ENCODE peak calls at places on chromosomes 13 and 19, in seven cellular contexts. C is HCT116, V is GM12878, S is H1, X is K562, E is endothelial cell of umbilical vein, P is SK-N-SH. F is an unnamed sample.

GRCh38 chr19:1757468-1758230 is 4.3 kb downstream of the ONECUT3 start:
- DNase-seq in C (no peak), V (no peak), S (no peak), X (no peak), E (no peak), P (no peak), F (no peak)

GRCh38 chr19:32647361-32647760 is 27.6 kb downstream of the ANKRD27 start:
- DNase-seq in C (no peak), V (no peak), S (no peak), X (no peak), E (no peak), P (peak), F (no peak)

GRCh38 chr19:34172661-34173144 is 399 bp downstream of the LSM14A start:
- DNase-seq in C (no peak), V (no peak), S (peak), X (peak), E (no peak), P (peak), F (no peak)

GRCh38 chr13:100987993-100988392 is 313.4 kb upstream of the TMTC4 start:
- DNase-seq in C (no peak), V (no peak), S (no peak), X (no peak), E (peak), P (no peak), F (no peak)

GRCh38 chr19:8252922-8253589 is 43.9 kb downstream of the CERS4 start:
- DNase-seq in C (peak), V (peak), S (peak), X (peak), E (peak), P (peak), F (peak)

GRCh38 chr13:82867284-82867683 is 1015.0 kb downstream of the SLITRK1 start:
- DNase-seq in C (no peak), V (no peak), S (no peak), X (no peak), E (no peak), P (no peak), F (no peak)

GRCh38 chr13:46149272-46150133 is 32.5 kb downstream of the LCP1 start:
- DNase-seq in C (no peak), V (no peak), S (no peak), X (no peak), E (no peak), P (no peak), F (no peak)

GRCh38 chr13:60448907-60449510 is 52.0 kb downstream of the TDRD3 start:
- DNase-seq in C (peak), V (no peak), S (no peak), X (peak), E (peak), P (peak), F (peak)

GRCh38 chr19:39083599-39083982 is 577 bp upstream of the ACP7 start:
- DNase-seq in C (no peak), V (no peak), S (no peak), X (no peak), E (peak), P (no peak), F (no peak)

GRCh38 chr13:92994056-92994455 is 232.6 kb upstream of the GPC6 start:
- DNase-seq in C (no peak), V (no peak), S (no peak), X (no peak), E (no peak), P (no peak), F (no peak)

GRCh38 chr13:47794963-47795362 is 206.1 kb downstream of the SUCLA2 start:
- DNase-seq in C (peak), V (no peak), S (no peak), X (peak), E (no peak), P (peak), F (no peak)

GRCh38 chr19:16025108-16026101 is 50.9 kb upstream of the TPM4 start:
- DNase-seq in C (peak), V (no peak), S (no peak), X (peak), E (peak), P (peak), F (no peak)

GRCh38 chr13:103188688-103189326 is 122.6 kb upstream of the SLC10A2 start:
- DNase-seq in C (no peak), V (no peak), S (no peak), X (no peak), E (peak), P (peak), F (no peak)

GRCh38 chr13:30125422-30126073 is 181.8 kb downstream of the KATNAL1 start:
- DNase-seq in C (no peak), V (no peak), S (no peak), X (no peak), E (no peak), P (no peak), F (no peak)

GRCh38 chr13:77719128-77719527 is 21.6 kb downstream of the SLAIN1 start:
- DNase-seq in C (no peak), V (no peak), S (no peak), X (no peak), E (no peak), P (no peak), F (no peak)

GRCh38 chr13:42022796-42023493 is 25.5 kb upstream of the DGKH start:
- DNase-seq in C (no peak), V (no peak), S (no peak), X (no peak), E (no peak), P (no peak), F (no peak)

DNA sequence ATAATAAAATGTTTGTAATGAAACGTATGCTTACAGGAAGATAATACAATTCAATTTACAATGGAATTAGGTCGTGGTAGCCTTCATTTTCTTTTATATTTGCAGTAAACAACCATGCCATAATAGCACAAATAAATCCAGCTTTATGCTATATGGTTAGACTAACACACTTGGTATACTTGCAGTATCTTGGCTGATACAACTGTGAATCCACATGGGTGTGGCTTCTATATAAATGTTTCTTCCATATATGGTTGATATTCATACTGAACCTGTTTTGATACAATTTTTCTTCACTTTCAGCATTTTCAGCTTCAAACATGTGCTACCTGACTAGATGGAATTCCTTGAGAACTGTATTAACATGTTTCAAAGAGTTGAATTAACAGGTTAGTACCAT is 20.4 kb upstream of the SPRY2 start:
- DNase-seq in C (no peak), V (no peak), S (no peak), X (no peak), E (no peak), P (no peak), F (no peak)
- H3K4me3 ChIP-seq in C (no peak), V (no peak), S (no peak), X (no peak), E (no peak), P (no peak), F (no peak)

GRCh38 chr19:29983568-29983967 is 41.5 kb downstream of the URI1 start:
- DNase-seq in C (no peak), V (no peak), S (no peak), X (no peak), E (no peak), P (no peak), F (no peak)

GRCh38 chr19:29992233-29992867 is 50.3 kb downstream of the URI1 start:
- DNase-seq in C (no peak), V (no peak), S (no peak), X (no peak), E (no peak), P (no peak), F (no peak)

GRCh38 chr19:29988351-29988750 is 46.3 kb downstream of the URI1 start:
- DNase-seq in C (no peak), V (no peak), S (no peak), X (peak), E (no peak), P (no peak), F (no peak)
- H3K9ac ChIP-seq in C (no peak), V (no peak), S (no peak), X (no peak), E (no peak), P (no peak), F (no peak)

GRCh38 chr13:27043013-27043412 is 128.6 kb downstream of the USP12 start:
- DNase-seq in C (peak), V (no peak), S (peak), X (no peak), E (peak), P (peak), F (peak)
- TF ChIP-seq POLR2AphosphoS5 in C (peak), V (no peak), S (no peak), X (no peak), E (no peak), P (peak), F (no peak)

GRCh38 chr19:48244289-48244688 is 11.4 kb downstream of the CARD8 start:
- DNase-seq in C (no peak), V (no peak), S (no peak), X (no peak), E (peak), P (no peak), F (peak)
- H3K4me3 ChIP-seq in C (no peak), V (no peak), S (no peak), X (no peak), E (no peak), P (no peak), F (peak)

GRCh38 chr13:28532226-28533048 is 37.5 kb upstream of the FLT1 start:
- DNase-seq in C (no peak), V (no peak), S (no peak), X (peak), E (peak), P (peak), F (no peak)
- H3K9ac ChIP-seq in C (no peak), V (no peak), S (peak), X (peak), E (peak), P (no peak), F (no peak)

F was measured in SK-N-MC.